ENCODE peak calls at places on chromosomes 4 and X, in five cellular contexts. N is KG1, C is HCT116, G is brain microvascular endothelial cell, E is ureter. Z is an unnamed sample.
A peak's percentile ranks its signal among the peaks of the same experiment; 100 is the strongest.

GRCh38 chr4:98627883-98628282 is 30.5 kb downstream of the TSPAN5 start:
- DNase-seq in E (no peak), C (peak; percentile 31), N (no peak), G (peak; percentile 35), Z (no peak)

GRCh38 chrX:119266364-119266995 is 30.4 kb downstream of the PGRMC1 start:
- DNase-seq in C (peak; percentile 6), G (peak; percentile 8), E (no peak), N (no peak), Z (peak; percentile 25)

GRCh38 chr4:742742-743311 is 37.2 kb downstream of the PCGF3 start:
- DNase-seq in E (peak; percentile 71), N (no peak), C (peak; percentile 13), G (peak; percentile 55), Z (peak; percentile 98)

GRCh38 chr4:113919611-113920010 is 59.8 kb downstream of the ARSJ start:
- DNase-seq in C (no peak), G (peak; percentile 41), N (no peak), E (no peak), Z (no peak)

GRCh38 chr4:3145251-3145908 is 70.9 kb downstream of the HTT start:
- DNase-seq in E (no peak), C (no peak), G (no peak), N (no peak), Z (no peak)

GRCh38 chrX:131918839-131919238 is 104.3 kb upstream of the STK26 start:
- DNase-seq in E (no peak), C (no peak), N (no peak), G (no peak), Z (no peak)

GRCh38 chr4:7759221-7759620 is 180.4 kb downstream of the AFAP1 start:
- DNase-seq in C (no peak), N (no peak), E (no peak), G (no peak), Z (no peak)

GRCh38 chr4:102761902-102762301 is 1.1 kb upstream of the MANBA start:
- DNase-seq in E (no peak), C (no peak), G (no peak), N (no peak), Z (no peak)

GRCh38 chr4:180057891-180058643 is 2185.1 kb upstream of the TENM3 start:
- DNase-seq in G (no peak), N (no peak), C (no peak), E (peak; percentile 44), Z (peak; percentile 66)

GRCh38 chr4:170047774-170048354 is 21.7 kb upstream of the MFAP3L start:
- DNase-seq in N (no peak), E (no peak), G (peak; percentile 56), C (peak; percentile 57), Z (peak; percentile 30)

GRCh38 chr4:164009435-164009834 is 514.9 kb downstream of the TMA16 start:
- DNase-seq in C (no peak), G (no peak), N (no peak), E (no peak), Z (no peak)

GRCh38 chr4:10085828-10086505 is 30.6 kb downstream of the WDR1 start:
- DNase-seq in G (no peak), C (no peak), E (no peak), N (no peak), Z (no peak)

GRCh38 chr4:41160856-41161255 is 53.5 kb downstream of the APBB2 start:
- DNase-seq in C (peak; percentile 74), E (no peak), G (peak; percentile 60), N (no peak), Z (no peak)

GRCh38 chr4:150348079-150348478 is 233.9 kb upstream of the MAB21L2 start:
- DNase-seq in G (peak; percentile 20), N (no peak), E (no peak), C (peak; percentile 41), Z (no peak)

GRCh38 chr4:15976456-15977096 is 13.6 kb upstream of the FGFBP2 start:
- DNase-seq in G (no peak), N (no peak), C (no peak), E (no peak), Z (peak; percentile 36)

GRCh38 chrX:122504026-122504425 is 680.1 kb upstream of the GRIA3 start:
- DNase-seq in G (no peak), N (no peak), E (no peak), C (no peak), Z (no peak)

GRCh38 chrX:40885984-40886383 is 150.6 kb upstream of the MED14 start:
- DNase-seq in C (no peak), G (no peak), E (no peak), N (no peak), Z (no peak)

GRCh38 chrX:39017716-39018115 is 216.5 kb downstream of the MID1IP1 start:
- DNase-seq in N (no peak), G (no peak), C (no peak), E (no peak), Z (peak; percentile 16)

GRCh38 chr4:86720508-86721068 is 126.5 kb downstream of the PTPN13 start:
- DNase-seq in G (peak; percentile 11), E (no peak), C (no peak), N (no peak), Z (no peak)

GRCh38 chrX:40095588-40096394 is 2.0 kb downstream of the BCOR start:
- DNase-seq in N (no peak), E (no peak), G (no peak), C (no peak), Z (no peak)

GRCh38 chr4:183478926-183479325 is 25.9 kb upstream of the ING2 start:
- DNase-seq in E (no peak), G (no peak), N (no peak), C (no peak), Z (no peak)

GRCh38 chr4:111016416-111016815 is 393.5 kb upstream of the PITX2 start:
- DNase-seq in C (no peak), G (no peak), E (no peak), N (no peak), Z (no peak)

GRCh38 chr4:113222431-113222979 is 173.1 kb downstream of the ANK2 start:
- DNase-seq in E (no peak), C (no peak), G (peak; percentile 51), N (no peak), Z (peak; percentile 14)

GRCh38 chr4:111937368-111937767 is 207.9 kb upstream of the FAM241A start:
- DNase-seq in C (peak; percentile 48), G (no peak), N (no peak), E (no peak), Z (peak; percentile 11)

GRCh38 chr4:80438016-80438415 is 102.5 kb downstream of the CFAP299 start:
- DNase-seq in E (no peak), N (no peak), G (no peak), C (no peak), Z (no peak)

GRCh38 chr4:88022289-88022688 is 14.9 kb downstream of the PKD2 start:
- DNase-seq in N (no peak), G (no peak), C (no peak), E (no peak), Z (no peak)

GRCh38 chr4:38400946-38401345 is 263.1 kb upstream of the KLF3 start:
- DNase-seq in N (no peak), C (no peak), G (peak; percentile 1), E (no peak), Z (no peak)

GRCh38 chrX:72029473-72030411 is 102.0 kb downstream of the RTL5 start:
- DNase-seq in N (no peak), E (peak; percentile 42), C (no peak), G (peak; percentile 76), Z (no peak)

Z was measured in iPS-NIHi11.